ENCODE peak calls at places on chromosomes 3 and 15, in seven cellular contexts. J is AG08395; Y is stimulated activated CD8-positive, alpha-beta memory T cell treated with anti-CD3 and anti-CD28 coated beads, Interleukin-4, amount 100 ng/mL, for 1 hour; W is renal cortical epithelial cell; H is activated T-cell treated with anti-CD3 and anti-CD28 coated beads, Interleukin-2, amount 50 U/mL, for 48 hours; Z is activated naive CD8-positive, alpha-beta T cell treated with anti-CD3 and anti-CD28 coated beads, Interleukin-2, amount 50 U/mL, for 24 hours; M is RWPE1. P is an unnamed sample.

GRCh38 chr15:60095711-60096110 is 91.6 kb downstream of the FOXB1 start:
- DNase-seq in J (peak; percentile 4), Y (no peak), W (no peak), H (no peak), Z (no peak), M (no peak), P (no peak)

GRCh38 chr15:68154923-68155559 is 50.1 kb downstream of the CALML4 start:
- DNase-seq in J (peak; percentile 65), Y (no peak), W (peak; percentile 65), H (no peak), Z (peak; percentile 9), M (peak; percentile 35), P (no peak)

GRCh38 chr15:95693917-95694316 is 636.6 kb upstream of the NR2F2 start:
- DNase-seq in J (no peak), Y (no peak), W (peak; percentile 33), H (no peak), Z (no peak), M (no peak), P (no peak)

GRCh38 chr3:11140054-11140712 is 14.1 kb upstream of the HRH1 start:
- DNase-seq in J (no peak), Y (no peak), W (peak; percentile 63), H (peak; percentile 30), Z (peak; percentile 37), M (peak; percentile 16), P (no peak)

GRCh38 chr15:76347507-76348055 is 11.0 kb downstream of the ISL2 start:
- DNase-seq in J (no peak), Y (no peak), W (no peak), H (no peak), Z (no peak), M (no peak), P (no peak)

GRCh38 chr15:48076454-48076853 is 44.3 kb upstream of the SLC24A5 start:
- DNase-seq in J (no peak), Y (no peak), W (no peak), H (no peak), Z (no peak), M (no peak), P (no peak)

GRCh38 chr3:118504906-118505305 is 529.7 kb downstream of the IGSF11 start:
- DNase-seq in J (no peak), Y (no peak), W (no peak), H (no peak), Z (no peak), M (peak; percentile 16), P (no peak)

GRCh38 chr3:24020036-24020691 is 75.1 kb downstream of the NR1D2 start:
- DNase-seq in J (no peak), Y (no peak), W (no peak), H (no peak), Z (no peak), M (no peak), P (no peak)

GRCh38 chr15:87871130-87871737 is 385.3 kb downstream of the NTRK3 start:
- DNase-seq in J (peak; percentile 69), Y (no peak), W (no peak), H (no peak), Z (no peak), M (no peak), P (no peak)

GRCh38 chr15:70643783-70644125 is 119.6 kb downstream of the UACA start:
- DNase-seq in J (peak; percentile 44), Y (no peak), W (peak; percentile 68), H (no peak), Z (no peak), M (peak; percentile 33), P (no peak)

GRCh38 chr3:125011941-125012340 is 43.9 kb downstream of the HEG1 start:
- DNase-seq in J (no peak), Y (no peak), W (no peak), H (no peak), Z (no peak), M (no peak), P (no peak)

GRCh38 chr3:134093906-134094305 is 64.2 kb upstream of the SLCO2A1 start:
- DNase-seq in J (no peak), Y (no peak), W (no peak), H (no peak), Z (no peak), M (no peak), P (no peak)

P was measured in upper lobe of right lung.